ENCODE peak calls at places on chromosomes 7 and 10, in four cellular contexts. One of them, this sample, is unnamed.

GRCh38 chr10:112827951-112828350 is 122.1 kb upstream of the TCF7L2 start:
- DNase-seq in naive thymus-derived CD8-positive, alpha-beta T cell: no peak
- DNase-seq in naive thymus-derived CD4-positive, alpha-beta T cell: no peak
- DNase-seq in activated T-cell treated with anti-CD3 and anti-CD28 coated beads, Interleukin-2, amount 50 U/mL, for 4 hours: no peak
- DNase-seq in this sample: no peak

GRCh38 chr10:52420656-52421055 is 106.6 kb downstream of the DKK1 start:
- DNase-seq in naive thymus-derived CD8-positive, alpha-beta T cell: no peak
- DNase-seq in naive thymus-derived CD4-positive, alpha-beta T cell: no peak
- DNase-seq in activated T-cell treated with anti-CD3 and anti-CD28 coated beads, Interleukin-2, amount 50 U/mL, for 4 hours: no peak
- DNase-seq in this sample: no peak

GRCh38 chr7:108403597-108404217 is 52.5 kb downstream of the NRCAM start:
- DNase-seq in naive thymus-derived CD8-positive, alpha-beta T cell: no peak
- DNase-seq in naive thymus-derived CD4-positive, alpha-beta T cell: no peak
- DNase-seq in activated T-cell treated with anti-CD3 and anti-CD28 coated beads, Interleukin-2, amount 50 U/mL, for 4 hours: no peak
- DNase-seq in this sample: no peak

GRCh38 chr10:29356931-29357330 is 68.1 kb downstream of the LYZL1 start:
- DNase-seq in naive thymus-derived CD8-positive, alpha-beta T cell: no peak
- DNase-seq in naive thymus-derived CD4-positive, alpha-beta T cell: no peak
- DNase-seq in activated T-cell treated with anti-CD3 and anti-CD28 coated beads, Interleukin-2, amount 50 U/mL, for 4 hours: no peak
- DNase-seq in this sample: no peak

GRCh38 chr7:6268023-6268908 is 4.2 kb downstream of the CYTH3 start:
- DNase-seq in naive thymus-derived CD8-positive, alpha-beta T cell: no peak
- DNase-seq in naive thymus-derived CD4-positive, alpha-beta T cell: no peak
- DNase-seq in activated T-cell treated with anti-CD3 and anti-CD28 coated beads, Interleukin-2, amount 50 U/mL, for 4 hours: no peak
- DNase-seq in this sample: peak

GRCh38 chr7:80124870-80125269 is 9.8 kb upstream of the GNAI1 start:
- DNase-seq in naive thymus-derived CD8-positive, alpha-beta T cell: no peak
- DNase-seq in naive thymus-derived CD4-positive, alpha-beta T cell: no peak
- DNase-seq in activated T-cell treated with anti-CD3 and anti-CD28 coated beads, Interleukin-2, amount 50 U/mL, for 4 hours: no peak
- DNase-seq in this sample: no peak

GRCh38 chr10:120989996-120990395 is 138.8 kb downstream of the WDR11 start:
- DNase-seq in naive thymus-derived CD8-positive, alpha-beta T cell: no peak
- DNase-seq in naive thymus-derived CD4-positive, alpha-beta T cell: no peak
- DNase-seq in activated T-cell treated with anti-CD3 and anti-CD28 coated beads, Interleukin-2, amount 50 U/mL, for 4 hours: no peak
- DNase-seq in this sample: no peak

GRCh38 chr7:149198161-149198816 is 2.9 kb downstream of the ZNF282 start:
- DNase-seq in naive thymus-derived CD8-positive, alpha-beta T cell: no peak
- DNase-seq in naive thymus-derived CD4-positive, alpha-beta T cell: no peak
- DNase-seq in activated T-cell treated with anti-CD3 and anti-CD28 coated beads, Interleukin-2, amount 50 U/mL, for 4 hours: no peak
- DNase-seq in this sample: no peak

GRCh38 chr7:96075510-96076349 is 246.2 kb downstream of the SLC25A13 start:
- DNase-seq in naive thymus-derived CD8-positive, alpha-beta T cell: peak
- DNase-seq in naive thymus-derived CD4-positive, alpha-beta T cell: peak
- DNase-seq in activated T-cell treated with anti-CD3 and anti-CD28 coated beads, Interleukin-2, amount 50 U/mL, for 4 hours: peak
- DNase-seq in this sample: peak

GRCh38 chr7:112381311-112382091 is 68.8 kb upstream of the IFRD1 start:
- DNase-seq in naive thymus-derived CD8-positive, alpha-beta T cell: no peak
- DNase-seq in naive thymus-derived CD4-positive, alpha-beta T cell: no peak
- DNase-seq in activated T-cell treated with anti-CD3 and anti-CD28 coated beads, Interleukin-2, amount 50 U/mL, for 4 hours: no peak
- DNase-seq in this sample: no peak

GRCh38 chr7:6437251-6437650 is 10.5 kb downstream of the DAGLB start:
- DNase-seq in naive thymus-derived CD8-positive, alpha-beta T cell: no peak
- DNase-seq in naive thymus-derived CD4-positive, alpha-beta T cell: no peak
- DNase-seq in activated T-cell treated with anti-CD3 and anti-CD28 coated beads, Interleukin-2, amount 50 U/mL, for 4 hours: no peak
- DNase-seq in this sample: no peak

GRCh38 chr7:20783131-20783715 is 3.5 kb downstream of the SP8 start:
- DNase-seq in naive thymus-derived CD8-positive, alpha-beta T cell: no peak
- DNase-seq in naive thymus-derived CD4-positive, alpha-beta T cell: no peak
- DNase-seq in activated T-cell treated with anti-CD3 and anti-CD28 coated beads, Interleukin-2, amount 50 U/mL, for 4 hours: no peak
- DNase-seq in this sample: no peak

GRCh38 chr7:87316097-87316700 is 29.3 kb upstream of the CROT start:
- DNase-seq in naive thymus-derived CD8-positive, alpha-beta T cell: no peak
- DNase-seq in naive thymus-derived CD4-positive, alpha-beta T cell: no peak
- DNase-seq in activated T-cell treated with anti-CD3 and anti-CD28 coated beads, Interleukin-2, amount 50 U/mL, for 4 hours: no peak
- DNase-seq in this sample: no peak

GRCh38 chr7:130490287-130490686 is 1.6 kb upstream of the MEST start:
- DNase-seq in naive thymus-derived CD8-positive, alpha-beta T cell: no peak
- DNase-seq in naive thymus-derived CD4-positive, alpha-beta T cell: no peak
- DNase-seq in activated T-cell treated with anti-CD3 and anti-CD28 coated beads, Interleukin-2, amount 50 U/mL, for 4 hours: no peak
- DNase-seq in this sample: no peak

GRCh38 chr10:101224060-101224909 is 5.0 kb downstream of the LBX1 start:
- DNase-seq in naive thymus-derived CD8-positive, alpha-beta T cell: no peak
- DNase-seq in naive thymus-derived CD4-positive, alpha-beta T cell: no peak
- DNase-seq in activated T-cell treated with anti-CD3 and anti-CD28 coated beads, Interleukin-2, amount 50 U/mL, for 4 hours: no peak
- DNase-seq in this sample: no peak

GRCh38 chr7:20340839-20341238 is 10.1 kb downstream of the ITGB8 start:
- DNase-seq in naive thymus-derived CD8-positive, alpha-beta T cell: no peak
- DNase-seq in naive thymus-derived CD4-positive, alpha-beta T cell: no peak
- DNase-seq in activated T-cell treated with anti-CD3 and anti-CD28 coated beads, Interleukin-2, amount 50 U/mL, for 4 hours: no peak
- DNase-seq in this sample: no peak

GRCh38 chr7:17769918-17770317 is 170.4 kb downstream of the SNX13 start:
- DNase-seq in naive thymus-derived CD8-positive, alpha-beta T cell: no peak
- DNase-seq in naive thymus-derived CD4-positive, alpha-beta T cell: peak
- DNase-seq in activated T-cell treated with anti-CD3 and anti-CD28 coated beads, Interleukin-2, amount 50 U/mL, for 4 hours: peak
- DNase-seq in this sample: peak

GRCh38 chr10:132452216-132452650 is 55.2 kb downstream of the PWWP2B start:
- DNase-seq in naive thymus-derived CD8-positive, alpha-beta T cell: peak
- DNase-seq in naive thymus-derived CD4-positive, alpha-beta T cell: no peak
- DNase-seq in activated T-cell treated with anti-CD3 and anti-CD28 coated beads, Interleukin-2, amount 50 U/mL, for 4 hours: peak
- DNase-seq in this sample: no peak

GRCh38 chr10:124886195-124886594 is 55.7 kb upstream of the ZRANB1 start:
- DNase-seq in naive thymus-derived CD8-positive, alpha-beta T cell: no peak
- DNase-seq in naive thymus-derived CD4-positive, alpha-beta T cell: no peak
- DNase-seq in activated T-cell treated with anti-CD3 and anti-CD28 coated beads, Interleukin-2, amount 50 U/mL, for 4 hours: no peak
- DNase-seq in this sample: no peak

GRCh38 chr7:100641463-100641859 is at the start of gene TFR2:
- DNase-seq in naive thymus-derived CD8-positive, alpha-beta T cell: no peak
- DNase-seq in naive thymus-derived CD4-positive, alpha-beta T cell: no peak
- DNase-seq in activated T-cell treated with anti-CD3 and anti-CD28 coated beads, Interleukin-2, amount 50 U/mL, for 4 hours: no peak
- DNase-seq in this sample: no peak

GRCh38 chr7:71419546-71420337 is 287.8 kb downstream of the GALNT17 start:
- DNase-seq in naive thymus-derived CD8-positive, alpha-beta T cell: no peak
- DNase-seq in naive thymus-derived CD4-positive, alpha-beta T cell: no peak
- DNase-seq in activated T-cell treated with anti-CD3 and anti-CD28 coated beads, Interleukin-2, amount 50 U/mL, for 4 hours: no peak
- DNase-seq in this sample: peak

GRCh38 chr7:107014381-107015023 is 30.0 kb upstream of the PRKAR2B start:
- DNase-seq in naive thymus-derived CD8-positive, alpha-beta T cell: no peak
- DNase-seq in naive thymus-derived CD4-positive, alpha-beta T cell: no peak
- DNase-seq in activated T-cell treated with anti-CD3 and anti-CD28 coated beads, Interleukin-2, amount 50 U/mL, for 4 hours: no peak
- DNase-seq in this sample: no peak

GRCh38 chr7:135923700-135924261 is 53.4 kb downstream of the MTPN start:
- DNase-seq in naive thymus-derived CD8-positive, alpha-beta T cell: no peak
- DNase-seq in naive thymus-derived CD4-positive, alpha-beta T cell: no peak
- DNase-seq in activated T-cell treated with anti-CD3 and anti-CD28 coated beads, Interleukin-2, amount 50 U/mL, for 4 hours: no peak
- DNase-seq in this sample: no peak

GRCh38 chr7:30162622-30163124 is 27.9 kb downstream of the MTURN start:
- DNase-seq in naive thymus-derived CD8-positive, alpha-beta T cell: no peak
- DNase-seq in naive thymus-derived CD4-positive, alpha-beta T cell: no peak
- DNase-seq in activated T-cell treated with anti-CD3 and anti-CD28 coated beads, Interleukin-2, amount 50 U/mL, for 4 hours: no peak
- DNase-seq in this sample: no peak

GRCh38 chr7:2757904-2758672 is 70.1 kb downstream of the AMZ1 start:
- DNase-seq in naive thymus-derived CD8-positive, alpha-beta T cell: no peak
- DNase-seq in naive thymus-derived CD4-positive, alpha-beta T cell: no peak
- DNase-seq in activated T-cell treated with anti-CD3 and anti-CD28 coated beads, Interleukin-2, amount 50 U/mL, for 4 hours: peak
- DNase-seq in this sample: no peak

GRCh38 chr10:112672706-112673105 is 225.7 kb downstream of the VTI1A start:
- DNase-seq in naive thymus-derived CD8-positive, alpha-beta T cell: no peak
- DNase-seq in naive thymus-derived CD4-positive, alpha-beta T cell: no peak
- DNase-seq in activated T-cell treated with anti-CD3 and anti-CD28 coated beads, Interleukin-2, amount 50 U/mL, for 4 hours: no peak
- DNase-seq in this sample: no peak

GRCh38 chr10:75015440-75015839 is 96.0 kb upstream of the SAMD8 start:
- DNase-seq in naive thymus-derived CD8-positive, alpha-beta T cell: no peak
- DNase-seq in naive thymus-derived CD4-positive, alpha-beta T cell: no peak
- DNase-seq in activated T-cell treated with anti-CD3 and anti-CD28 coated beads, Interleukin-2, amount 50 U/mL, for 4 hours: no peak
- DNase-seq in this sample: peak

GRCh38 chr7:101599787-101600186 is 29.3 kb downstream of the MYL10 start:
- DNase-seq in naive thymus-derived CD8-positive, alpha-beta T cell: no peak
- DNase-seq in naive thymus-derived CD4-positive, alpha-beta T cell: no peak
- DNase-seq in activated T-cell treated with anti-CD3 and anti-CD28 coated beads, Interleukin-2, amount 50 U/mL, for 4 hours: no peak
- DNase-seq in this sample: no peak

GRCh38 chr10:14904316-14904732 is 25.7 kb downstream of the SUV39H2 start:
- DNase-seq in naive thymus-derived CD8-positive, alpha-beta T cell: no peak
- DNase-seq in naive thymus-derived CD4-positive, alpha-beta T cell: peak
- DNase-seq in activated T-cell treated with anti-CD3 and anti-CD28 coated beads, Interleukin-2, amount 50 U/mL, for 4 hours: no peak
- DNase-seq in this sample: no peak

GRCh38 chr7:64884085-64884912 is 18.8 kb upstream of the ZNF273 start:
- DNase-seq in naive thymus-derived CD8-positive, alpha-beta T cell: no peak
- DNase-seq in naive thymus-derived CD4-positive, alpha-beta T cell: no peak
- DNase-seq in activated T-cell treated with anti-CD3 and anti-CD28 coated beads, Interleukin-2, amount 50 U/mL, for 4 hours: no peak
- DNase-seq in this sample: no peak

GRCh38 chr7:115561341-115562110 is 469.0 kb downstream of the TFEC start:
- DNase-seq in naive thymus-derived CD8-positive, alpha-beta T cell: no peak
- DNase-seq in naive thymus-derived CD4-positive, alpha-beta T cell: no peak
- DNase-seq in activated T-cell treated with anti-CD3 and anti-CD28 coated beads, Interleukin-2, amount 50 U/mL, for 4 hours: no peak
- DNase-seq in this sample: no peak

GRCh38 chr10:132054564-132054963 is 11.2 kb upstream of the JAKMIP3 start:
- DNase-seq in naive thymus-derived CD8-positive, alpha-beta T cell: no peak
- DNase-seq in naive thymus-derived CD4-positive, alpha-beta T cell: no peak
- DNase-seq in activated T-cell treated with anti-CD3 and anti-CD28 coated beads, Interleukin-2, amount 50 U/mL, for 4 hours: no peak
- DNase-seq in this sample: no peak

GRCh38 chr10:82969405-82969804 is 1094.4 kb downstream of the NRG3 start:
- DNase-seq in naive thymus-derived CD8-positive, alpha-beta T cell: no peak
- DNase-seq in naive thymus-derived CD4-positive, alpha-beta T cell: no peak
- DNase-seq in activated T-cell treated with anti-CD3 and anti-CD28 coated beads, Interleukin-2, amount 50 U/mL, for 4 hours: no peak
- DNase-seq in this sample: no peak

GRCh38 chr10:33521062-33521461 is 186.6 kb upstream of the NRP1 start:
- DNase-seq in naive thymus-derived CD8-positive, alpha-beta T cell: no peak
- DNase-seq in naive thymus-derived CD4-positive, alpha-beta T cell: no peak
- DNase-seq in activated T-cell treated with anti-CD3 and anti-CD28 coated beads, Interleukin-2, amount 50 U/mL, for 4 hours: no peak
- DNase-seq in this sample: no peak

GRCh38 chr10:71569775-71570588 is 149.6 kb downstream of the C10orf105 start:
- DNase-seq in naive thymus-derived CD8-positive, alpha-beta T cell: peak
- DNase-seq in naive thymus-derived CD4-positive, alpha-beta T cell: peak
- DNase-seq in activated T-cell treated with anti-CD3 and anti-CD28 coated beads, Interleukin-2, amount 50 U/mL, for 4 hours: peak
- DNase-seq in this sample: peak

GRCh38 chr10:128499486-128499885 is 373.3 kb upstream of the MKI67 start:
- DNase-seq in naive thymus-derived CD8-positive, alpha-beta T cell: no peak
- DNase-seq in naive thymus-derived CD4-positive, alpha-beta T cell: no peak
- DNase-seq in activated T-cell treated with anti-CD3 and anti-CD28 coated beads, Interleukin-2, amount 50 U/mL, for 4 hours: no peak
- DNase-seq in this sample: no peak

GRCh38 chr7:2403718-2404648 is 572 bp downstream of the CHST12 start:
- DNase-seq in naive thymus-derived CD8-positive, alpha-beta T cell: peak
- DNase-seq in naive thymus-derived CD4-positive, alpha-beta T cell: peak
- DNase-seq in activated T-cell treated with anti-CD3 and anti-CD28 coated beads, Interleukin-2, amount 50 U/mL, for 4 hours: no peak
- DNase-seq in this sample: no peak

GRCh38 chr10:13074562-13075451 is 25.2 kb upstream of the OPTN start:
- DNase-seq in naive thymus-derived CD8-positive, alpha-beta T cell: peak
- DNase-seq in naive thymus-derived CD4-positive, alpha-beta T cell: peak
- DNase-seq in activated T-cell treated with anti-CD3 and anti-CD28 coated beads, Interleukin-2, amount 50 U/mL, for 4 hours: peak
- DNase-seq in this sample: peak

GRCh38 chr7:69630292-69630691 is 32.0 kb downstream of the AUTS2 start:
- DNase-seq in naive thymus-derived CD8-positive, alpha-beta T cell: no peak
- DNase-seq in naive thymus-derived CD4-positive, alpha-beta T cell: no peak
- DNase-seq in activated T-cell treated with anti-CD3 and anti-CD28 coated beads, Interleukin-2, amount 50 U/mL, for 4 hours: no peak
- DNase-seq in this sample: no peak

This sample was measured in WERI-Rb-1.